ENCODE peak calls at places on chromosomes 16 and 17, in seven cellular contexts. E, Z, Y, J, M, F and T are unnamed samples.

GRCh38 chr17:77107506-77108433 is 33.0 kb upstream of the SEC14L1 start:
- DNase-seq in E (no peak), Z (no peak), Y (no peak), J (peak; percentile 59), M (no peak), F (peak; percentile 62), T (no peak)

GRCh38 chr16:27434141-27435051 is 32.4 kb downstream of the IL21R start:
- DNase-seq in E (no peak), Z (no peak), Y (no peak), J (no peak), M (no peak), F (peak; percentile 7), T (no peak)

GRCh38 chr17:49110504-49110903 is 22.1 kb upstream of the B4GALNT2 start:
- DNase-seq in E (no peak), Z (no peak), Y (no peak), J (no peak), M (no peak), F (no peak), T (no peak)

GRCh38 chr16:81291117-81291516 is 23.6 kb upstream of the GAN start:
- DNase-seq in E (no peak), Z (no peak), Y (no peak), J (no peak), M (no peak), F (no peak), T (no peak)

GRCh38 chr17:15467592-15467991 is at the start of gene CDRT4:
- DNase-seq in E (no peak), Z (no peak), Y (no peak), J (no peak), M (no peak), F (no peak), T (no peak)

GRCh38 chr17:78665952-78666920 is 89.0 kb upstream of the DNAH17 start:
- DNase-seq in E (peak; percentile 43), Z (peak; percentile 84), Y (peak; percentile 71), J (peak; percentile 71), M (no peak), F (no peak), T (no peak)

GRCh38 chr17:69592692-69593350 is 178.3 kb downstream of the MAP2K6 start:
- DNase-seq in E (no peak), Z (no peak), Y (no peak), J (peak; percentile 20), M (no peak), F (no peak), T (no peak)

GRCh38 chr16:31094088-31094423 is 541 bp downstream of the VKORC1 start:
- DNase-seq in E (no peak), Z (no peak), Y (no peak), J (no peak), M (no peak), F (no peak), T (no peak)

GRCh38 chr16:12061336-12062055 is 85.0 kb downstream of the SNX29 start:
- DNase-seq in E (no peak), Z (peak; percentile 4), Y (peak; percentile 53), J (no peak), M (no peak), F (no peak), T (no peak)

GRCh38 chr16:89115216-89115949 is 21.7 kb downstream of the ACSF3 start:
- DNase-seq in E (peak; percentile 71), Z (peak; percentile 49), Y (peak; percentile 33), J (no peak), M (peak; percentile 61), F (peak; percentile 78), T (no peak)

GRCh38 chr17:66344473-66344872 is 42.1 kb downstream of the PRKCA start:
- DNase-seq in E (no peak), Z (no peak), Y (no peak), J (no peak), M (no peak), F (no peak), T (no peak)